ENCODE peak calls at places on chromosomes 12 and 14, in eight cellular contexts. H is AG09319, N is type B pancreatic cell, F is endothelial cell, G is B cell, E is lower leg skin, R is omental fat pad, O is GM13977. Y is an unnamed sample.
A peak's percentile ranks its signal among the peaks of the same experiment; 100 is the strongest.

GRCh38 chr14:73729556-73730265 is 15.5 kb upstream of the PNMA1 start:
- DNase-seq in H (no peak), N (no peak), F (no peak), G (no peak), E (peak; percentile 84), R (peak; percentile 21), O (no peak), Y (no peak)

GRCh38 chr12:63918788-63919300 is 74.3 kb downstream of the SRGAP1 start:
- DNase-seq in H (peak; percentile 42), N (no peak), F (no peak), G (no peak), E (no peak), R (no peak), O (no peak), Y (no peak)

GRCh38 chr14:20415723-20416622 is 2.7 kb upstream of the TEP1 start:
- DNase-seq in H (no peak), N (no peak), F (peak; percentile 50), G (no peak), E (peak; percentile 4), R (no peak), O (peak; percentile 53), Y (no peak)

GRCh38 chr12:79685068-79685467 is 5.7 kb downstream of the PAWR start:
- DNase-seq in H (no peak), N (no peak), F (no peak), G (no peak), E (no peak), R (no peak), O (no peak), Y (no peak)

GRCh38 chr14:90023176-90023896 is 38.5 kb upstream of the KCNK13 start:
- DNase-seq in H (no peak), N (no peak), F (no peak), G (no peak), E (no peak), R (no peak), O (no peak), Y (no peak)

GRCh38 chr14:55850803-55851202 is 267.4 kb upstream of the PELI2 start:
- DNase-seq in H (peak; percentile 62), N (no peak), F (no peak), G (no peak), E (no peak), R (no peak), O (no peak), Y (no peak)

GRCh38 chr12:48997719-48998496 is 1.3 kb downstream of the DDN start:
- DNase-seq in H (no peak), N (no peak), F (peak; percentile 43), G (peak; percentile 93), E (peak; percentile 86), R (no peak), O (peak; percentile 94), Y (no peak)

GRCh38 chr12:28023156-28023887 is 50.8 kb upstream of the PTHLH start:
- DNase-seq in H (no peak), N (no peak), F (no peak), G (no peak), E (no peak), R (no peak), O (no peak), Y (no peak)

GRCh38 chr12:11812558-11813421 is 163.3 kb downstream of the ETV6 start:
- DNase-seq in H (no peak), N (no peak), F (peak; percentile 52), G (peak; percentile 39), E (peak; percentile 90), R (no peak), O (peak; percentile 34), Y (no peak)

GRCh38 chr14:104845834-104846441 is 19.1 kb upstream of the CEP170B start:
- DNase-seq in H (no peak), N (no peak), F (no peak), G (peak; percentile 7), E (no peak), R (no peak), O (no peak), Y (no peak)

GRCh38 chr14:100230361-100230760 is 8.6 kb upstream of the YY1 start:
- DNase-seq in H (no peak), N (no peak), F (no peak), G (no peak), E (no peak), R (no peak), O (no peak), Y (no peak)

GRCh38 chr12:9049520-9050133 is 60.3 kb downstream of the KLRG1 start:
- DNase-seq in H (no peak), N (no peak), F (peak; percentile 40), G (no peak), E (no peak), R (no peak), O (peak; percentile 39), Y (no peak)

GRCh38 chr14:100065942-100066574 is 836 bp downstream of the EVL start:
- DNase-seq in H (no peak), N (no peak), F (no peak), G (no peak), E (no peak), R (no peak), O (peak; percentile 43), Y (no peak)

GRCh38 chr12:78473136-78473535 is 391.4 kb upstream of the SYT1 start:
- DNase-seq in H (no peak), N (no peak), F (no peak), G (no peak), E (no peak), R (no peak), O (no peak), Y (no peak)

GRCh38 chr12:78473561-78473960 is 391.0 kb upstream of the SYT1 start:
- DNase-seq in H (no peak), N (no peak), F (no peak), G (no peak), E (no peak), R (no peak), O (no peak), Y (no peak)

GRCh38 chr12:78470354-78471195 is 394.0 kb upstream of the SYT1 start:
- DNase-seq in H (no peak), N (no peak), F (peak; percentile 34), G (no peak), E (no peak), R (no peak), O (no peak), Y (no peak)
- TF ChIP-seq CTCF in H (peak; percentile 55), N (peak; percentile 75), F (peak; percentile 41), G (no peak), E (no peak), R (no peak), O (peak; percentile 38), Y (no peak)

GRCh38 chr14:50704454-50705010 is 36.4 kb upstream of the SAV1 start:
- DNase-seq in H (no peak), N (no peak), F (no peak), G (no peak), E (no peak), R (no peak), O (no peak), Y (no peak)

GRCh38 chr14:50711043-50711442 is 42.9 kb upstream of the SAV1 start:
- DNase-seq in H (no peak), N (no peak), F (no peak), G (no peak), E (no peak), R (no peak), O (no peak), Y (no peak)

GRCh38 chr14:50705026-50705593 is 37.0 kb upstream of the SAV1 start:
- DNase-seq in H (no peak), N (no peak), F (no peak), G (no peak), E (no peak), R (no peak), O (no peak), Y (no peak)
- TF ChIP-seq CTCF in H (no peak), N (no peak), F (no peak), G (no peak), E (no peak), R (no peak), O (no peak), Y (no peak)

DNA sequence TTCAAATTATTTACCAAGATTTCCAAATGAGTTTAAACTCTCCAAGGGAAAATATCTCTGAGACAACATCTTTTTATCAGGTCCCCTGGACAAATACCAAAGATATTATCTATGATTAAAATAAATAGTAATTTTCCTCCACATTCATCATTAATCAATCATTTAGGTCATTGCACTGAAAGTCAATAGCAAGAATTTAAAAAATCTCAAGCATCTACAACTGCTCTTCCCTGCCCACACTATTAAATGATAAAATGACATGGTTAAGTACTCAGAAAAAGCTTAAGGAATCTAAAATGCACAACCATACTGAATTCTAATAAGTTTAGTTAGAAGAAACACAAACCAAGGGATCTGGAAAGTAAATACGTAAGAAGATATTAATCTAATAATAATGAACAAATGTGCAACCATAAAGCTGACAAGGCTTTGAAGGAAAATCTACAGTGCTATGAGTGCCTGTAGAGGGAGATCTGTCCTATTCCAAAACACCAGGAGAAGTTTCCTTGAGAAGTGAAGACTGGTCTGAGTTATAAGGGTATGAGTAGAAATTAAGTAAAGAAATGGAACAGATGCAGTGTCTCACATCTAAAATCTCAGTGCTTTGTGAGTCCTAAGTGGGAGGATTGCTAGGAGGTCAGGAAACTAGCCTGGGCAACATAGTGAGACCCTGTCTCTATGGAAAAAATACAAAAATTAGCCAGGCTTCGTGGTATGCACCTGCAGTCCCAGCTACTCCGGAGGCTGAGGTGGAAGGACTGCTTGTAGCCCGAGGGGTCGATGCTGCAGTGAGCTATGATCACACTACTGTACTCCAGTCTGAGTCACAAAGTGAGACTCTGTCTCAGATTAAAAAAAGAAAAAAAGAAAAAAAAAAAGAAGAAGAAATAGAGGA is 19.2 kb downstream of the INTS13 start:
- DNase-seq in H (no peak), N (no peak), F (no peak), G (no peak), E (no peak), R (no peak), O (no peak), Y (no peak)
- TF ChIP-seq CTCF in H (peak; percentile 40), N (no peak), F (no peak), G (no peak), E (no peak), R (no peak), O (no peak), Y (no peak)

DNA sequence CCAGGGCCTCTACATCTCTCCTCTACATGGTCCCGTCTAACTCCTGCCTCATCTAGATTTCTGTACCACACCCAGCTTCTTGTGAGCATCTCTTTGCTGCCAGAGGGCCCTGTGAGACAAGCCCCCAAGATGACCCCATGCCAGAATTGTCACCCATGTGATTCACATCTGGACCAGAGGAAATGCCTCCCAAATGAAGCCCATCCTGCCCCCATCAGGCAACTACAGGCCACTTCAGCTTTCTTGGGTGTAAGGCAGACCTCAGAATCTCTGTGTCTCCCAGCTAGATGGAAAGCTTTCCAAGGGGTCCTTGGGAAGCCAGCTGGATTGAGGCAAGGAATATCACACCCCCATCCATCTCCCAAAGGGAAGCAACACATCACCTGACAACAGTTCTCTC is 9.3 kb upstream of the OAS3 start:
- DNase-seq in H (no peak), N (no peak), F (no peak), G (no peak), E (no peak), R (no peak), O (no peak), Y (no peak)
- TF ChIP-seq CTCF in H (no peak), N (no peak), F (no peak), G (no peak), E (no peak), R (no peak), O (peak; percentile 39), Y (no peak)

GRCh38 chr12:94218244-94218643 is 69.9 kb downstream of the PLXNC1 start:
- DNase-seq in H (no peak), N (no peak), F (no peak), G (no peak), E (no peak), R (no peak), O (no peak), Y (no peak)
- TF ChIP-seq CTCF in H (no peak), N (no peak), F (no peak), G (no peak), E (no peak), R (no peak), O (no peak), Y (no peak)

GRCh38 chr12:18320036-18320617 is 58.8 kb downstream of the PIK3C2G start:
- DNase-seq in H (peak; percentile 23), N (no peak), F (peak; percentile 50), G (no peak), E (no peak), R (no peak), O (peak; percentile 33), Y (no peak)
- TF ChIP-seq CTCF in H (peak; percentile 35), N (peak; percentile 77), F (peak; percentile 62), G (no peak), E (no peak), R (no peak), O (peak; percentile 38), Y (peak; percentile 9)

Y was measured in CD14-positive monocyte.